ENCODE peak calls at places on chromosomes 11 and 22, in four cellular contexts. Q, Y, F and C are unnamed samples.

GRCh38 chr22:29787371-29787980 is 20.3 kb downstream of the UQCR10 start:
- DNase-seq in F (no peak), Y (no peak), Q (no peak), C (peak)

GRCh38 chr11:128831781-128832497 is 35.2 kb downstream of the KCNJ1 start:
- DNase-seq in Y (no peak), Q (no peak), F (no peak), C (no peak)

GRCh38 chr11:75667268-75667830 is 1.5 kb downstream of the MAP6 start:
- DNase-seq in Q (no peak), Y (peak), F (peak), C (no peak)

GRCh38 chr11:6598555-6598954 is 4.9 kb downstream of the RRP8 start:
- DNase-seq in Y (no peak), F (peak), Q (no peak), C (no peak)

GRCh38 chr11:133078591-133079179 is 453.6 kb downstream of the OPCML start:
- DNase-seq in F (no peak), Y (peak), Q (no peak), C (peak)

GRCh38 chr11:23288001-23288783 is 427.9 kb upstream of the CCDC179 start:
- DNase-seq in Y (no peak), F (no peak), Q (no peak), C (no peak)

GRCh38 chr11:35364101-35364780 is 55.1 kb downstream of the SLC1A2 start:
- DNase-seq in Y (no peak), Q (peak), F (peak), C (no peak)

GRCh38 chr11:70901951-70902521 is 350.3 kb downstream of the SHANK2 start:
- DNase-seq in F (no peak), Q (no peak), Y (no peak), C (no peak)

GRCh38 chr11:1744879-1745700 is 5.3 kb downstream of the IFITM10 start:
- DNase-seq in F (no peak), Y (no peak), Q (peak), C (no peak)

GRCh38 chr11:45919806-45920530 is 2.3 kb upstream of the PEX16 start:
- DNase-seq in F (no peak), Q (no peak), Y (no peak), C (no peak)

GRCh38 chr11:13221722-13222121 is 55.9 kb upstream of the BMAL1 start:
- DNase-seq in Q (no peak), F (no peak), Y (peak), C (no peak)

GRCh38 chr11:46345881-46346484 is 1.3 kb upstream of the DGKZ start:
- DNase-seq in F (no peak), Q (no peak), Y (no peak), C (no peak)

GRCh38 chr11:31810779-31811647 is at the start of gene PAX6:
- DNase-seq in F (peak), Q (no peak), Y (peak), C (no peak)

GRCh38 chr11:47534707-47535251 is 18.2 kb downstream of the CELF1 start:
- DNase-seq in F (no peak), Q (no peak), Y (no peak), C (no peak)

GRCh38 chr11:127017482-127017881 is 16.9 kb upstream of the KIRREL3 start:
- DNase-seq in F (no peak), Q (no peak), Y (peak), C (no peak)

GRCh38 chr22:30214703-30215405 is 31.7 kb downstream of the LIF start:
- DNase-seq in Y (no peak), F (no peak), Q (no peak), C (no peak)

GRCh38 chr11:102676086-102676485 is 29.5 kb downstream of the MMP27 start:
- DNase-seq in Y (no peak), Q (no peak), F (no peak), C (no peak)

GRCh38 chr22:20080776-20081654 is 974 bp downstream of the DGCR8 start:
- DNase-seq in Y (peak), Q (no peak), F (no peak), C (peak)

GRCh38 chr22:24414523-24414922 is 12.9 kb upstream of the ADORA2A start:
- DNase-seq in F (no peak), Q (no peak), Y (no peak), C (no peak)

GRCh38 chr11:38254849-38255248 is 1656.8 kb upstream of the RAG2 start:
- DNase-seq in F (no peak), Q (no peak), Y (peak), C (no peak)

GRCh38 chr11:85779956-85780640 is 30.8 kb downstream of the SYTL2 start:
- DNase-seq in Q (no peak), Y (no peak), F (no peak), C (no peak)

GRCh38 chr22:49925525-49926128 is 7.2 kb downstream of the CRELD2 start:
- DNase-seq in Q (no peak), F (no peak), Y (no peak), C (no peak)

GRCh38 chr11:34449013-34449412 is 10.3 kb downstream of the CAT start:
- DNase-seq in F (no peak), Q (no peak), Y (no peak), C (no peak)

GRCh38 chr11:67410984-67411784 is 4.3 kb upstream of the CARNS1 start:
- DNase-seq in Y (no peak), F (no peak), Q (no peak), C (no peak)

GRCh38 chr11:27210509-27210908 is 152.5 kb downstream of the CCDC34 start:
- DNase-seq in Y (no peak), Q (no peak), F (no peak), C (no peak)

GRCh38 chr11:44467413-44467812 is 98.0 kb upstream of the CD82 start:
- DNase-seq in Q (no peak), Y (no peak), F (no peak), C (no peak)
- TF ChIP-seq CTCF in Q (no peak), Y (no peak), F (no peak), C (no peak)

DNA sequence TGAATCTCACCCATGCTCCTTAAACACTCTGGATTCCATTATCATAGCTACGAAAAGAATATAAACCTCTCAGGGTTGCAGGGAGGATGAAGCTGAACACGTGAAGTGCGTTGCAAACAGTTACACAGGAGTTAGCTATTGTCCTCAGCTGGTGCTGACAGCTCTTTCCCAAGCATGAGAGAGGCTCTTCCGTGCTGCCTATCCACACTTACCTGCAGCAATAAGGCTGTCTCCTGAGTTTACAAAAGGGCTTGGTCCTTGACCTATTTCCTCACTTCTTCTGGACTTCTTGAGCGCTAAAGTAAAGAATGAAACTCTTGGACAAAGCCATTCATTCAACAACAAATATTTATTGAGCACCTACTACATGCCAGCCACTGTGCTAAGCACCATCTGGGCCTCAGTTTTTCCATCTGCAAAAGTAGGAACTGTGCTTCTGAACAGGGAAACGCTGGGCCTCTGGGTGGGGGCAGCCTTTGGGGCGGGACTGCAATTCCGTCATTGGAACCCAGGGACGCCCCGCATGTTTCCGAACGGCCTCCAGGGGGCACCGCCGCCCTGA is 749 bp upstream of the ARL2 start:
- DNase-seq in Y (no peak), Q (no peak), F (peak), C (peak)
- TF ChIP-seq CTCF in Y (peak), Q (no peak), F (peak), C (peak)

DNA sequence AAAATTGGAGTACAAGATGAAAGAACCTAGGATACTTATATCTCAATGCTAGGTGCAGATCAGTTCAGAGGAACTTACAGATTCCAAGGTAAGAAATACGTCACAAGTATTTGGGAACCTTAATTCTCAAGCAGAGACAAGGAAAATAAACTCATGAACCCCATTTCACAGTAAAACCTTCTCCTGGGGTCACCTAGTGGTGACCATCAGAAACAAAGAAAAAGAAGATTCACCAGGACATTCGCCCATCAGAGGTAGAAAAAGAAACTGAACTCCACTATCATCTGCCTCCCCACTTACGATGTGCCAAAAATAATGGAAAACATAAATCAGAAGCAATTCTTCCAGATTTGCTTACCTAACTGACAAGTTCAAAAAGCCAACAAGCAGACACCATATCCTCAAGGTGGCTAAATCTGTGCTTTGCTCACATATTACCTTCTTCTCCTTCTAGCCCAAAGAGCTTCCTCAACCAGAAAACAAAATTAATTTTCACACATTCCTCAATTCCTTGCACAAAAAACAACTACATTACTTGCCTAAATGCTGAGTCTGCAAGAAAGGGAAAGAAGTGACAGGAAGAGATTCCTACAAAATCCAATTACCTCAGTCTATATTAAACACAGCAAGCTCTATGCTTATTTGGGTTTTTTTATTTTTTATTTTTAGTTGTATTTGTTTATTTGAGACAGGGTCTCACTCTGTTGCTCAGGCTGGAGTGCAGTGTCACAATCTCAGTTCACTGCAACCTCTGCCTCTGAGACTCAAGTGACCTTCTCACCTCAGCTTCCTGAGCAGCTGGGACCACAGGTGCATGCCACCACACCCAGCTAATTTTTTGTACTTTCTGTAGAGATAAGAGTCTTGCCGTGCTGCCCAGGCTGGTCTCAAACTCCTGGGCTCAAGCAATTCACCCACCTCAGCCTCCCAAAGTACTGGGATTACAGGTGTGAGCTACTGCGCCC is 4.7 kb downstream of the DENND5A start:
- DNase-seq in Y (no peak), Q (no peak), F (no peak), C (no peak)
- TF ChIP-seq CTCF in Y (peak), Q (peak), F (no peak), C (no peak)

GRCh38 chr11:111565111-111565720 is 24.7 kb downstream of the LAYN start:
- DNase-seq in Y (peak), F (peak), Q (no peak), C (peak)
- TF ChIP-seq CTCF in Y (peak), F (peak), Q (peak), C (peak)

GRCh38 chr11:19869466-19869865 is 156.8 kb downstream of the NAV2 start:
- DNase-seq in F (no peak), Y (no peak), Q (no peak), C (no peak)

GRCh38 chr11:19868281-19868821 is 155.7 kb downstream of the NAV2 start:
- DNase-seq in F (peak), Q (peak), Y (no peak), C (no peak)

GRCh38 chr11:19868871-19869270 is 156.2 kb downstream of the NAV2 start:
- DNase-seq in F (no peak), Q (no peak), Y (no peak), C (no peak)

GRCh38 chr11:19871531-19871930 is 158.9 kb downstream of the NAV2 start:
- DNase-seq in Y (no peak), F (no peak), Q (no peak), C (no peak)

GRCh38 chr11:19869946-19870589 is 157.4 kb downstream of the NAV2 start:
- DNase-seq in Y (no peak), F (no peak), Q (no peak), C (no peak)
- TF ChIP-seq CTCF in Y (no peak), F (no peak), Q (no peak), C (no peak)

DNA sequence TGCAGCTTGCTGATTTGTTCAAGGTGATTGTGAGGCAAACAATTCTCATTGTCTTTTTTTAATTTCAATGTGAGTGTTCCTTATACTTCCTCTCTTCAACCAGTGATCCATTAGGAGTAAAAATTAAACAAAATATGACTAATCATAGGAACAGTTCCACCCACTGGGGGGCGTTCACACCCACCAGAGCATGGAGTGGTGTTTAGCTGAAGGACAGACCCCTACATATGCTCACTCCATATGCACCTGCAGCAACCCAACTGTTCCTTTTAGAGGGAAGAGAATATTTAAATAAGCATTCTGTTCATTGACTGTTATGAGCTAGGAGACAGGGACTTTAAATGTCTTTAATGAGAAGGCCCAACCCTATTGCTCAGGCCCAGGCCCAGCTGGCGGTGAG is 78.7 kb upstream of the DRD2 start:
- DNase-seq in F (no peak), Y (peak), Q (no peak), C (no peak)
- TF ChIP-seq CTCF in F (no peak), Y (peak), Q (no peak), C (peak)

DNA sequence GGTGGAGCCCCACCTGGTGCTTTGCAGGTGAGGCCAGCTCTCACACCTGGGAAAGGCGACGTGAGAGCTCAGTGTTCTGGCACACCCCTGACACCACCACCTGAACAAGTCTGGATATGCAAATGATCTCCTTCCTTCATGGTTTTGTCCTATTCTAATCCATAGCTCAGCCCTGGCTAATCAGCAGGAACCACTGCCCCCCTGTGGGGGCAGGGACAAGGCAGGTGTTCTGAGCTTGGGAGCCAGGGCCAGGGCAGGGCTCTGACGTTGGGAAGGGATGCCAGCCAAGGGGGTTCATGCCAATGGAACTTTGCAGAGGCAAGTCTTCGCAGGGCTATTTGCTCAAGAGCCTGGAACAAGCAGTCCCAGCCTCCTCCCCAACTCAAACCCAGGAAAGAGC is 144.2 kb downstream of the TRIM29 start:
- DNase-seq in Y (peak), F (no peak), Q (no peak), C (no peak)
- TF ChIP-seq CTCF in Y (no peak), F (no peak), Q (peak), C (peak)